ENCODE peak calls at places on chromosomes 1 and 21, in four cellular contexts. H is HCT116, N is brain microvascular endothelial cell, Q is prostate gland. X is an unnamed sample.

GRCh38 chr1:25873120-25873519 is 2.4 kb downstream of the PAQR7 start:
- DNase-seq in H (no peak), Q (no peak), N (no peak), X (no peak)

GRCh38 chr1:246608616-246609376 is 42.5 kb downstream of the CNST start:
- DNase-seq in Q (peak), H (peak), N (peak), X (peak)

GRCh38 chr1:204323887-204324286 is 35.8 kb downstream of the PLEKHA6 start:
- DNase-seq in N (peak), Q (no peak), H (no peak), X (peak)

GRCh38 chr1:115791816-115792215 is 23.3 kb upstream of the CASQ2 start:
- DNase-seq in H (no peak), Q (no peak), N (no peak), X (no peak)

GRCh38 chr1:23537296-23537993 is 6.4 kb upstream of the E2F2 start:
- DNase-seq in N (no peak), H (no peak), Q (no peak), X (peak)

GRCh38 chr1:219733511-219733910 is 120.6 kb upstream of the ZC3H11B start:
- DNase-seq in H (no peak), Q (no peak), N (no peak), X (no peak)

GRCh38 chr1:204344665-204345064 is 15.1 kb downstream of the PLEKHA6 start:
- DNase-seq in Q (no peak), H (no peak), N (no peak), X (no peak)

GRCh38 chr1:67759692-67760029 is 73.6 kb downstream of the GNG12 start:
- DNase-seq in Q (no peak), H (no peak), N (no peak), X (peak)

GRCh38 chr1:164210211-164210739 is 348.7 kb upstream of the PBX1 start:
- DNase-seq in N (no peak), H (no peak), Q (no peak), X (no peak)

GRCh38 chr1:151803915-151804314 is 1.3 kb downstream of the LINGO4 start:
- DNase-seq in N (no peak), Q (no peak), H (no peak), X (no peak)

GRCh38 chr1:62180649-62181048 is 14.0 kb upstream of the L1TD1 start:
- DNase-seq in Q (peak), H (no peak), N (no peak), X (no peak)

GRCh38 chr1:185938396-185938795 is 204.2 kb downstream of the HMCN1 start:
- DNase-seq in N (no peak), H (no peak), Q (no peak), X (peak)

GRCh38 chr1:153623091-153623490 is 4.2 kb downstream of the S100A13 start:
- DNase-seq in N (no peak), Q (no peak), H (no peak), X (no peak)

GRCh38 chr1:185681034-185681633 is 53.1 kb upstream of the HMCN1 start:
- DNase-seq in N (peak), H (peak), Q (peak), X (peak)

GRCh38 chr1:228398741-228399461 is 7.7 kb downstream of the TRIM11 start:
- DNase-seq in H (no peak), N (no peak), Q (no peak), X (no peak)

GRCh38 chr1:10599194-10599861 is 124.6 kb downstream of the PEX14 start:
- DNase-seq in H (peak), N (peak), Q (no peak), X (peak)

GRCh38 chr1:154983776-154984466 is 777 bp downstream of the FLAD1 start:
- DNase-seq in Q (no peak), N (no peak), H (no peak), X (no peak)

GRCh38 chr21:41458559-41458958 is 32.5 kb downstream of the MX1 start:
- DNase-seq in N (no peak), H (no peak), Q (no peak), X (no peak)

GRCh38 chr1:192809286-192810252 is 730 bp downstream of the RGS2 start:
- DNase-seq in N (peak), Q (no peak), H (no peak), X (peak)

GRCh38 chr1:156664046-156664948 is 12.9 kb downstream of the NES start:
- DNase-seq in Q (no peak), H (no peak), N (no peak), X (no peak)

GRCh38 chr1:206540044-206540758 is 32.9 kb downstream of the RASSF5 start:
- DNase-seq in Q (peak), N (no peak), H (no peak), X (no peak)

GRCh38 chr21:29125199-29125598 is 5.2 kb upstream of the MAP3K7CL start:
- DNase-seq in H (no peak), N (no peak), Q (no peak), X (no peak)

GRCh38 chr1:150557065-150557600 is 7.9 kb downstream of the ADAMTSL4 start:
- DNase-seq in H (no peak), Q (no peak), N (no peak), X (no peak)

GRCh38 chr1:224524679-224525078 is 90.1 kb upstream of the WDR26 start:
- DNase-seq in H (no peak), N (peak), Q (no peak), X (peak)

GRCh38 chr1:224526771-224527170 is 89.3 kb upstream of the CNIH3 start:
- DNase-seq in Q (no peak), H (no peak), N (no peak), X (no peak)

GRCh38 chr1:224528900-224529299 is 87.2 kb upstream of the CNIH3 start:
- DNase-seq in H (no peak), Q (no peak), N (peak), X (peak)

GRCh38 chr1:224523676-224524075 is 89.1 kb upstream of the WDR26 start:
- DNase-seq in Q (no peak), H (no peak), N (no peak), X (no peak)

GRCh38 chr1:224525411-224526040 is 90.6 kb upstream of the CNIH3 start:
- DNase-seq in H (no peak), N (peak), Q (no peak), X (no peak)
- H3K4me3 ChIP-seq in H (no peak), N (no peak), Q (no peak), X (no peak)

DNA sequence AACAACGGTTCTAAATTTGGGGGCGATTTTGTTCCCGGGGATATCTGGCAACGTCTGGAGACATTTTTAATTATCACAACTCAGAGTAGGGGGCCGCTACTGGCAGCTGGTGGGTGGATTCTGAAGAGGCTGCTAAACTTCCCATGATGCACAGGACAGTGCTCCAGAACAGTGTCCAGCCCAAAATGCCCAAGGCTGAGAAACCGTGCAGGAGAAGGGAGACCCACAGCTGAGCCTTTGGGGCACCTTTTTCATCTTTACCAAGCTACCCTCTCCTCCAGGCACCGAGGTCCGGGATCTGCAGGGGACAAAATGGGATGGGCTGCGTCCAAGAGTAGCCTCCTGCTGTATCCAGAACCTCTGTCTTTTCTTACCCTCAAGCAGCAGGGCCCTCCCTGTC is 43.0 kb downstream of the CSMD2 start:
- DNase-seq in N (no peak), H (no peak), Q (no peak), X (no peak)
- H3K4me3 ChIP-seq in N (no peak), H (no peak), Q (no peak), X (no peak)

DNA sequence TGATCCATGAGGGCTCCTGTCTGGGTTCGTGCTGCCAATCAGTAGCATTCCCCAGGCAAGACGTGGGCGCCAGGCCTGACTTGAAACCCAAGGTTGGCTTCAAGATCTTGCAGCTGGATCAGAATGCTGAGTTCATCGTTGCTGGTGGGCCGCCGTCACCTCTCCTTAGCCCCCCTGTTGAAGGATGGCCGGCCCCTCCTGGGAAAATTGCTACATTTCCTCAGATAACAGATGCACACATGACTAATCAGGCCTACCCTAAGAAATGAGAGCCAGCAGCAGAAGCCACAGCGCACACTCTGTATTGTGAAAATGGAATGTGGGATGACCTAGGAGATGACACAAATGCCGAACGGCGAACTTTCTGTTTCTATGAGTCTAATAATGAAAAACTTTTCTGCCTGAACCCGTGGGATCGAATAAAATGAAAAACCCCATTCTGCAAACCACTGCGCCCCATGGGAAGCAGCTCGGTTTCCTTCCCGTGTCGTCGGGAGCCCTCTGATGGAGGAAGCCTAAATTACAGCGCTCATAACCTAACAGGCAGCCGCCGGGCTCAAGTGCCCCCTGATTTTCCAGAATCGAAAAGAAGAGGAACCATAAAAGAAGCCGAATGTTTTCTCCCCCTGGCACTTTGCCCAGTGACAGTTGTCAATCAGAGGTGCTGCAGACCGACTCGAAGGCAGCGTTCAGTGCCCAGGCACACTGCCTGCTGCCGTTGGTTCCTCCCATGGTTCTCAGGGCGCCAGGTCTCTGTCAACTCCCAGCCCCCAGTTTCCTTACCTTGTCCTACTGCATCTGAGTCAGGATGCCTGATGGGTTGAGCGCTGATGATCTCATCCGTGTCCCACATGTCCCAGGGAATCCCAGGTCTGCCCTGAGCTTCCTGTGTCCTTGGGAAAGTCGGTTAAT is 38.2 kb upstream of the H6PD start:
- DNase-seq in H (no peak), N (peak), Q (peak), X (peak)
- H3K4me3 ChIP-seq in H (no peak), N (peak), Q (no peak), X (peak)

DNA sequence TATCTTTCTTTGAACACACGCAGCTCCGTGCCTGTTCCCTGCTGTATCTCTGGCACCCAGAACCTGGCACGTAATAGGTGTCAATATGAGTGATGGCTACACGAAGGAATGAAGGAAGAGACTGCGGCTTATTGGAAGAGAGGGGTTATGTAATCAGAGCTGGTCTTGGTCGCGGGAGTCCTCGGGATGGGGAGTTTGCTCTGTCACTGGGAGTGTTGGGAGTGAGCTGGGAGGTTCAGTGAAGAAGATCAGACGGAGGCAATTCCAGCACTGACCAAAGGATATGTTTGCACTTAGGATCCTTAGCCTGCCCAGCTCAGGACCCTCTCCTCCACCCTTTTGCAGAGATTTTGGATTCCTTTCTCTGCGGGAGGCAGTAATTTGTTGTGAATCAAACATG is 709.1 kb downstream of the PTPRU start:
- DNase-seq in H (no peak), N (no peak), Q (no peak), X (no peak)
- H3K4me3 ChIP-seq in H (no peak), N (no peak), Q (no peak), X (no peak)

DNA sequence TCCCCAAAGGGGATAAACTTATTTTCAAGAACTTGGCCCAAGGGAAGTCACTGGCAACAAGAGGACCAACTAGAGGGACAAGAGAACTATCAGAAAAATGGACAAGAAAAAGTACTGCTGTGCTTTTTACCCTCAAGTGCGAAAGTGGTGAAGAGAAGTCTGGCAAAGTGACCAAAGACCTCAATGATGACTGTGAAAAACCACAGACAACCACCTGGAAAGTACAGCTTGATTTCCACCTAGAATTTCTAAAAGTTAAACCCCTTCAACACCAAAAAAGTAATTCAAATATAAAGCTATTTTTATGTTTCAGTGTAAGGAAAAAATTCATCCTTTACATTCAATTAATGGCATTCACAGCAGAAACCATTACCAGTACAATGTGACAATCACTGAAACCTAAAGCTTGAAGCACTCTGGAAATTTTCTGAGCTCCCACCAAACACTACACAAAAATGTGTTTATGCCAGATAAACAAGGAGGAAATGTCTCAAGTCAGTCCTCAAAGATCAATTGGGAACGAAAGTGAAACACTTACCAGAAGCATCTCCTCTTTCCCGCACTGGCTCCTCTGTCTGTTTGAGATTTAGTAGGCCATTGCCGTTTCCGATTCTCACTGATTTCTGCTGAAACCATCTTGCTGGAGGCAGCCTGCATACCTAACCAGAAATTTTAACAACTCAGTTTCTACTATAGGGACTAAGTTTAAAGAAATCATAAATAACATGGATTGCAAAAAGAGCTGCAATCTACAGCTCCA is 8.3 kb downstream of the SDE2 start:
- DNase-seq in Q (no peak), N (no peak), H (no peak), X (no peak)
- H3K4me3 ChIP-seq in Q (no peak), N (no peak), H (no peak), X (no peak)

GRCh38 chr1:15413563-15414449 is 4.1 kb downstream of the EFHD2 start:
- DNase-seq in H (no peak), N (no peak), Q (no peak), X (no peak)

GRCh38 chr1:15412843-15413242 is 3.2 kb downstream of the EFHD2 start:
- DNase-seq in H (no peak), Q (peak), N (no peak), X (no peak)

GRCh38 chr1:15410884-15411245 is 1.2 kb downstream of the EFHD2 start:
- DNase-seq in N (no peak), Q (no peak), H (no peak), X (no peak)

GRCh38 chr1:15411593-15412487 is 2.2 kb downstream of the EFHD2 start:
- DNase-seq in H (no peak), Q (no peak), N (no peak), X (no peak)

GRCh38 chr1:15412488-15412800 is 2.8 kb downstream of the EFHD2 start:
- DNase-seq in H (no peak), Q (no peak), N (no peak), X (no peak)
- H3K4me3 ChIP-seq in H (no peak), Q (no peak), N (no peak), X (no peak)

GRCh38 chr21:21177353-21177986 is 179.3 kb downstream of the NCAM2 start:
- DNase-seq in N (no peak), H (no peak), Q (no peak), X (no peak)

GRCh38 chr21:21174676-21175075 is 176.5 kb downstream of the NCAM2 start:
- DNase-seq in Q (no peak), N (no peak), H (no peak), X (no peak)

GRCh38 chr21:21179619-21180336 is 181.6 kb downstream of the NCAM2 start:
- DNase-seq in Q (no peak), N (no peak), H (no peak), X (no peak)

GRCh38 chr21:21175798-21176334 is 177.7 kb downstream of the NCAM2 start:
- DNase-seq in H (no peak), Q (no peak), N (no peak), X (peak)
- H3K4me3 ChIP-seq in H (no peak), Q (no peak), N (no peak), X (no peak)

DNA sequence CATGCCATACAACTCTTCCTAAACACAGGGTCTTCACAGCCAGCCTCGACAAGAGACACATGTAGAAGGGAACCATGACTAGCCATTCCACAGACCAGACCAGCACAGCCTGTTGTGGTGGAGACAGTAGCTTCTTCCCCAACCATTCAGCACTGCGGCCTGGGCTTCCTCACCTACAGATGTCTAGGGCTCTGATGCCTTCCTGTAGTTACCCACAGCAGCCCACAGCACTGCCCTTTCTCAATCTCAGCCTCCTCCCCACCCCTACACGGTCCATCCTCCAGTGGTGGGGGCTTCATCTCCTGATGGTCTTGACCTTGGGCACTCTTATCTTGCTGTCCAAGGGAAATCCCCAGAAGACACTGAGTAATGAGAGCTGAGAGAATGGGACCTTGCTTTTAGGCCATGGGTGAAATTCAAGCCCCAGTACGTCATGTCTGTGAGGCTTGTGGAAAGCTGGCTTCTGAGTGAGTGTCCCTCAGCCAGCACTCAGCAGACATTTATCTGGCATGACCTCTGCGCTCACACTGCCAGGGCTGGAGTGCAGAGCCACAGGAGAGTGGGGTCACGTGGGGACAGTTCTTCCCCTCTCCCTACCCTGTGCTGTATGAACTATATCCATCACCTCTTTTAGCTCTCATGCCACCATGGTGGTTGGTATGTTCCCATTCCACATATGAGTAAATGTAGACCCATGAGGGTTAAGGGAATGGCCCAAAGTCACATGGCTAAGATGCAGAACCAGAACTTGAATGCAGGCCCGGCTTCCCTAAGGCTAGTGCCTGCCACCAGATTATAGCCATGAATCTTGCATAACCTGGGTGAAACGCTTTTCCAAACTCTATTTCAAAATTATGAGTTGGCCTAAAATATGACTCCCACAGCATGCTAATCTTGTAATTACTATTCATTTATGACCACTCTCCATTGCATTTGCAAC is 104.7 kb downstream of the HIVEP3 start:
- DNase-seq in H (no peak), Q (no peak), N (peak), X (no peak)
- H3K4me3 ChIP-seq in H (no peak), Q (no peak), N (no peak), X (no peak)

DNA sequence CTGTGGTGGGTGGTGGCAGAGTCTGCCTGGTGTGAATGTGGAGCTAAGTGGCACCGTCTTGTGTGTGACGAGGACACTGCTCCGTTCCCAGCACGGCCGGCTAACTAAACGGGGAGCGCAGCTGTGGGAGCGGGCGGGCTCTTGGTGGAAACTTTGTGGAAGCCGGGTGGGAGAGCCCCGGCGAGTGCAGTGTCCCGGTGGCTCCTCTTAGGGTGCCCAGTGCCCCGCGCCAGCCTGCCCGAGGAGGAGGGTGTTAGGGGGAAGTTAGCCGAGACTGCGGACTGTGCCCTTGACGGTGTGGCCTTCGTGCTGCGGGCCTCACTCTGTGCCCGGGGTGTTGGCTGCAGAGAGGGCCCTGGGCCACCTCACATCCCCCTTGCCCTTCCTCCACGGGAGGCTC is 9.9 kb downstream of the PEX10 start:
- DNase-seq in Q (no peak), N (no peak), H (no peak), X (no peak)
- H3K4me3 ChIP-seq in Q (no peak), N (no peak), H (no peak), X (no peak)

X was measured in astrocyte of the spinal cord.